ENCODE peak calls at places on chromosomes 11 and 22, in five cellular contexts. One of them, this sample, is unnamed.

GRCh38 chr11:116284930-116285329 is 487.9 kb downstream of the BUD13 start:
- DNase-seq in IMR-90: no peak
- DNase-seq in HCT116: no peak
- DNase-seq in A549: no peak
- DNase-seq in GM06990: no peak
- DNase-seq in this sample: no peak

GRCh38 chr11:122741613-122742012 is 86.1 kb downstream of the UBASH3B start:
- DNase-seq in A549: no peak
- DNase-seq in HCT116: no peak
- DNase-seq in IMR-90: peak
- DNase-seq in GM06990: no peak
- DNase-seq in this sample: peak

GRCh38 chr11:110034816-110035215 is 58.4 kb upstream of the ZC3H12C start:
- DNase-seq in HCT116: no peak
- DNase-seq in IMR-90: no peak
- DNase-seq in GM06990: no peak
- DNase-seq in A549: no peak
- DNase-seq in this sample: no peak

GRCh38 chr11:116833816-116834534 is 3.4 kb downstream of the APOA1 start:
- DNase-seq in GM06990: no peak
- DNase-seq in IMR-90: no peak
- DNase-seq in A549: no peak
- DNase-seq in HCT116: no peak
- DNase-seq in this sample: no peak

GRCh38 chr22:41834005-41834975 is 1.4 kb downstream of the SREBF2 start:
- DNase-seq in GM06990: no peak
- DNase-seq in HCT116: no peak
- DNase-seq in A549: no peak
- DNase-seq in IMR-90: no peak
- DNase-seq in this sample: no peak

GRCh38 chr22:46929046-46929688 is 166.7 kb downstream of the TBC1D22A start:
- DNase-seq in GM06990: no peak
- DNase-seq in IMR-90: peak
- DNase-seq in A549: no peak
- DNase-seq in HCT116: no peak
- DNase-seq in this sample: peak

GRCh38 chr11:7890417-7891179 is 40.5 kb downstream of the OR10A6 start:
- DNase-seq in A549: no peak
- DNase-seq in HCT116: no peak
- DNase-seq in IMR-90: no peak
- DNase-seq in GM06990: peak
- DNase-seq in this sample: peak

GRCh38 chr11:34188181-34188580 is 82.8 kb downstream of the NAT10 start:
- DNase-seq in HCT116: no peak
- DNase-seq in A549: no peak
- DNase-seq in IMR-90: no peak
- DNase-seq in GM06990: no peak
- DNase-seq in this sample: no peak

GRCh38 chr11:77140231-77140959 is 12.3 kb downstream of the MYO7A start:
- DNase-seq in GM06990: no peak
- DNase-seq in HCT116: no peak
- DNase-seq in IMR-90: peak
- DNase-seq in A549: no peak
- DNase-seq in this sample: peak

DNA sequence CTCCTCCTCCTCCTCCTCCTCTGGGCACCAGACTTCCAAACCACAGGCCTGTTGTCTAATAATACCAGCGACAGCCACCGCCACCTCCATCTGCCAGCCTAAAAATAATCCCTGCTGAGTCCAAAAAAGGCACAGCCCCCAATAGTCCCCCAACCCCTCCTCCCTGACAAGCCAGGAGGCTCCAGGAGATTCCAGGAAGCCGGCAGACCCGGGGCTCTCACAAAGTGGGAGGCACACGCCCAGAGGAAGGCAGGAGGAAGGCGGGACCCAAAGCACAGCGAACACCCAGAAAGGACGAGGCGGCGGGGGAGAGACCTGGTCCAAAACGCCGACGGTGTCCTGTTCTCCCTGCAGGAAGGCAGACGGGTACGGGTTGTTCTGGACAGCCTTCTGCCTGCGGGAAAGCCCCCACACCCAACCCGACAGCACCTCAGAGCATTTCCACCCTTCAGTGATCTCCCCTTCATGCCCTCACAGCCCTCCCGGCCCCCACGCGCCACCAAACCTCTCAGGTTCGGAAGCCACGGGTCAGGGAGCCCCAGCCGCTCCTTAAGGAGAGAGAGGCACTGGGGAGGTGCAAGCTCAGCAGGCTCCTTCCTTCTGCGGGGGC is 5.8 kb downstream of the IGSF9B start:
- DNase-seq in HCT116: no peak
- DNase-seq in IMR-90: no peak
- DNase-seq in GM06990: no peak
- DNase-seq in A549: no peak
- DNase-seq in this sample: no peak
- H3K4me3 ChIP-seq in HCT116: no peak
- H3K4me3 ChIP-seq in IMR-90: no peak
- H3K4me3 ChIP-seq in GM06990: no peak
- H3K4me3 ChIP-seq in A549: no peak
- H3K4me3 ChIP-seq in this sample: no peak

GRCh38 chr22:38203090-38203810 is 1.5 kb downstream of the MAFF start:
- DNase-seq in A549: peak
- DNase-seq in IMR-90: peak
- DNase-seq in HCT116: no peak
- DNase-seq in GM06990: peak
- DNase-seq in this sample: no peak

GRCh38 chr22:38202437-38203089 is 769 bp downstream of the MAFF start:
- DNase-seq in IMR-90: peak
- DNase-seq in GM06990: peak
- DNase-seq in HCT116: no peak
- DNase-seq in A549: peak
- DNase-seq in this sample: peak

GRCh38 chr22:38204784-38205183 is 3.0 kb downstream of the MAFF start:
- DNase-seq in A549: no peak
- DNase-seq in HCT116: no peak
- DNase-seq in GM06990: no peak
- DNase-seq in IMR-90: no peak
- DNase-seq in this sample: no peak

GRCh38 chr22:38205261-38206128 is 3.7 kb downstream of the MAFF start:
- DNase-seq in IMR-90: peak
- DNase-seq in GM06990: no peak
- DNase-seq in HCT116: no peak
- DNase-seq in A549: no peak
- DNase-seq in this sample: peak

DNA sequence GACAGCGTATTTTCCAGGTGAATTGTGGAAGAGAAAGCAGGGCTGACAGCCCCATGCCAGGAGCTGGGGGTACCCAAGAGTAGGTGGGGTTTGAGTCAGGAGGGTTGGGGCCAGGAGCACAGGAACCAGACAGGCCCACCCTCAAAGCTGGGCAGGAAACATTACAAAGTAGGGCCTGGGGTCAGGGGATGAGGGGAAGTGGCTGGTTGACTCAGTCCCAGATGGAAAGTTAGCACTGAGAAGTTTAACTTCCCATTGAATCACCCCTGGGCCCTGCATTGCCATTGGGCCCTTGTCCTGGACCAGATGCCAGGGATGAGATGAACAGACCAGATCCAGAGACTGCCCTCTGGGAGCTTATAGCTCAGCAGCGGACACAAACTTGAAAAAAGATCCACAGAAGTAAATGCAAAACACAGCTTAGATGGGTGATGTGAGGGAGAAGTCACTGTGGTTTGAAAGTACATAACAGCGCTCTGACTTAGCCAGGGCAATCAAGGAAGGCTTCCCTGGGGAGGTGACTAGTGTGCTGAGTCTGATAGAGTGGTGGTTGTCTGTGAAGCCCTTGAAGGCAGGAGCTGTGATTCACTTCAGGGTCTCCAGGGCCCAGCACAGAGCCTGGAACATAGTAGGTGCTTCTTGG is 2.2 kb downstream of the MAFF start:
- DNase-seq in GM06990: no peak
- DNase-seq in IMR-90: peak
- DNase-seq in A549: no peak
- DNase-seq in HCT116: no peak
- DNase-seq in this sample: peak
- H3K4me3 ChIP-seq in GM06990: no peak
- H3K4me3 ChIP-seq in IMR-90: peak
- H3K4me3 ChIP-seq in A549: peak
- H3K4me3 ChIP-seq in HCT116: peak
- H3K4me3 ChIP-seq in this sample: peak

GRCh38 chr11:17014774-17015638 is 792 bp upstream of the PLEKHA7 start:
- DNase-seq in HCT116: peak
- DNase-seq in A549: peak
- DNase-seq in IMR-90: no peak
- DNase-seq in GM06990: no peak
- DNase-seq in this sample: peak
- H3K4me3 ChIP-seq in HCT116: peak
- H3K4me3 ChIP-seq in A549: peak
- H3K4me3 ChIP-seq in IMR-90: no peak
- H3K4me3 ChIP-seq in GM06990: peak
- H3K4me3 ChIP-seq in this sample: peak

GRCh38 chr11:62613275-62613864 is 313 bp downstream of the ROM1 start:
- DNase-seq in GM06990: no peak
- DNase-seq in HCT116: no peak
- DNase-seq in IMR-90: no peak
- DNase-seq in A549: no peak
- DNase-seq in this sample: no peak
- H3K4me3 ChIP-seq in GM06990: peak
- H3K4me3 ChIP-seq in HCT116: no peak
- H3K4me3 ChIP-seq in IMR-90: peak
- H3K4me3 ChIP-seq in A549: peak
- H3K4me3 ChIP-seq in this sample: no peak

This sample was measured in foreskin fibroblast.